ENCODE peak calls at places on chromosomes 12 and 14, in nine cellular contexts. One of them, this sample, is unnamed. For H3K4me1, the result is how much of the 10 kb centered on the place peaks cover.

GRCh38 chr12:100576311-100577036 is 3.0 kb downstream of the GAS2L3 start:
- DNase-seq in IMR-90: peak
- DNase-seq in stomach: no peak
- DNase-seq in suprapubic skin: no peak
- DNase-seq in tibial nerve: no peak
- DNase-seq in A549: peak
- DNase-seq in sigmoid colon: no peak
- DNase-seq in uterus: no peak
- DNase-seq in spleen: no peak
- DNase-seq in this sample: no peak

GRCh38 chr12:98259667-98260066 is 255.7 kb upstream of the TMPO start:
- DNase-seq in stomach: no peak
- DNase-seq in A549: no peak
- DNase-seq in IMR-90: no peak
- DNase-seq in tibial nerve: no peak
- DNase-seq in spleen: no peak
- DNase-seq in suprapubic skin: no peak
- DNase-seq in sigmoid colon: no peak
- DNase-seq in uterus: no peak
- DNase-seq in this sample: no peak

GRCh38 chr14:103161054-103161397 is 37.8 kb downstream of the TNFAIP2 start:
- DNase-seq in tibial nerve: no peak
- DNase-seq in A549: no peak
- DNase-seq in sigmoid colon: no peak
- DNase-seq in stomach: no peak
- DNase-seq in uterus: no peak
- DNase-seq in spleen: no peak
- DNase-seq in IMR-90: no peak
- DNase-seq in suprapubic skin: no peak
- DNase-seq in this sample: no peak

GRCh38 chr12:99907210-99907609 is 77.5 kb downstream of the ANKS1B start:
- DNase-seq in tibial nerve: no peak
- DNase-seq in spleen: no peak
- DNase-seq in IMR-90: no peak
- DNase-seq in suprapubic skin: no peak
- DNase-seq in uterus: no peak
- DNase-seq in sigmoid colon: no peak
- DNase-seq in A549: no peak
- DNase-seq in stomach: no peak
- DNase-seq in this sample: no peak

GRCh38 chr12:51951843-51952722 is 584 bp downstream of the ACVR1B start:
- DNase-seq in uterus: peak
- DNase-seq in stomach: no peak
- DNase-seq in sigmoid colon: peak
- DNase-seq in A549: no peak
- DNase-seq in IMR-90: no peak
- DNase-seq in suprapubic skin: no peak
- DNase-seq in tibial nerve: peak
- DNase-seq in spleen: peak
- DNase-seq in this sample: peak

GRCh38 chr14:70317091-70317968 is 42.2 kb downstream of the COX16 start:
- DNase-seq in uterus: no peak
- DNase-seq in suprapubic skin: no peak
- DNase-seq in IMR-90: no peak
- DNase-seq in stomach: no peak
- DNase-seq in spleen: no peak
- DNase-seq in tibial nerve: no peak
- DNase-seq in A549: no peak
- DNase-seq in sigmoid colon: no peak
- DNase-seq in this sample: no peak

GRCh38 chr12:106976013-106976658 is 10.8 kb downstream of the MTERF2 start:
- DNase-seq in stomach: no peak
- DNase-seq in suprapubic skin: no peak
- DNase-seq in sigmoid colon: no peak
- DNase-seq in uterus: no peak
- DNase-seq in A549: no peak
- DNase-seq in tibial nerve: no peak
- DNase-seq in IMR-90: peak
- DNase-seq in spleen: no peak
- DNase-seq in this sample: no peak

GRCh38 chr14:68682166-68683103 is 110.4 kb downstream of the ZFP36L1 start:
- DNase-seq in IMR-90: peak
- DNase-seq in spleen: no peak
- DNase-seq in suprapubic skin: no peak
- DNase-seq in A549: peak
- DNase-seq in uterus: peak
- DNase-seq in stomach: no peak
- DNase-seq in sigmoid colon: peak
- DNase-seq in tibial nerve: peak
- DNase-seq in this sample: no peak

GRCh38 chr12:66196806-66197205 is 7.8 kb downstream of the IRAK3 start:
- DNase-seq in uterus: no peak
- DNase-seq in A549: no peak
- DNase-seq in stomach: no peak
- DNase-seq in tibial nerve: no peak
- DNase-seq in suprapubic skin: no peak
- DNase-seq in IMR-90: no peak
- DNase-seq in sigmoid colon: no peak
- DNase-seq in spleen: no peak
- DNase-seq in this sample: no peak

GRCh38 chr12:60394680-60395079 is 798.9 kb downstream of the SLC16A7 start:
- DNase-seq in suprapubic skin: no peak
- DNase-seq in spleen: no peak
- DNase-seq in stomach: no peak
- DNase-seq in sigmoid colon: no peak
- DNase-seq in IMR-90: peak
- DNase-seq in A549: no peak
- DNase-seq in uterus: no peak
- DNase-seq in tibial nerve: no peak
- DNase-seq in this sample: no peak

GRCh38 chr14:25150401-25150800 is 100.5 kb upstream of the STXBP6 start:
- DNase-seq in tibial nerve: no peak
- DNase-seq in stomach: no peak
- DNase-seq in A549: no peak
- DNase-seq in sigmoid colon: no peak
- DNase-seq in spleen: no peak
- DNase-seq in IMR-90: peak
- DNase-seq in suprapubic skin: no peak
- DNase-seq in uterus: no peak
- DNase-seq in this sample: no peak

GRCh38 chr14:24415421-24416253 is 13.8 kb downstream of the CBLN3 start:
- DNase-seq in stomach: no peak
- DNase-seq in A549: no peak
- DNase-seq in IMR-90: no peak
- DNase-seq in spleen: no peak
- DNase-seq in uterus: no peak
- DNase-seq in suprapubic skin: no peak
- DNase-seq in tibial nerve: no peak
- DNase-seq in sigmoid colon: no peak
- DNase-seq in this sample: peak

GRCh38 chr14:100135073-100135472 is 24.4 kb downstream of the DEGS2 start:
- DNase-seq in A549: no peak
- DNase-seq in stomach: no peak
- DNase-seq in tibial nerve: no peak
- DNase-seq in uterus: no peak
- DNase-seq in sigmoid colon: no peak
- DNase-seq in spleen: no peak
- DNase-seq in suprapubic skin: no peak
- DNase-seq in IMR-90: no peak
- DNase-seq in this sample: no peak

GRCh38 chr14:100135784-100136183 is 23.7 kb downstream of the DEGS2 start:
- DNase-seq in IMR-90: no peak
- DNase-seq in spleen: no peak
- DNase-seq in stomach: no peak
- DNase-seq in suprapubic skin: no peak
- DNase-seq in A549: no peak
- DNase-seq in sigmoid colon: no peak
- DNase-seq in uterus: no peak
- DNase-seq in tibial nerve: no peak
- DNase-seq in this sample: no peak

GRCh38 chr14:100132903-100133510 is 26.4 kb downstream of the DEGS2 start:
- DNase-seq in tibial nerve: no peak
- DNase-seq in stomach: no peak
- DNase-seq in sigmoid colon: no peak
- DNase-seq in A549: no peak
- DNase-seq in spleen: no peak
- DNase-seq in uterus: no peak
- DNase-seq in IMR-90: no peak
- DNase-seq in suprapubic skin: no peak
- DNase-seq in this sample: no peak

GRCh38 chr14:100132161-100132902 is 27.1 kb downstream of the DEGS2 start:
- DNase-seq in tibial nerve: peak
- DNase-seq in spleen: no peak
- DNase-seq in IMR-90: no peak
- DNase-seq in uterus: peak
- DNase-seq in stomach: no peak
- DNase-seq in A549: no peak
- DNase-seq in suprapubic skin: no peak
- DNase-seq in sigmoid colon: no peak
- DNase-seq in this sample: no peak

GRCh38 chr14:100134591-100134990 is 24.9 kb downstream of the DEGS2 start:
- DNase-seq in tibial nerve: no peak
- DNase-seq in suprapubic skin: no peak
- DNase-seq in spleen: no peak
- DNase-seq in uterus: no peak
- DNase-seq in stomach: peak
- DNase-seq in A549: no peak
- DNase-seq in sigmoid colon: no peak
- DNase-seq in IMR-90: no peak
- DNase-seq in this sample: no peak
- H3K4me1 ChIP-seq in tibial nerve: under half
- H3K4me1 ChIP-seq in suprapubic skin: under half
- H3K4me1 ChIP-seq in spleen: under half
- H3K4me1 ChIP-seq in uterus: under half
- H3K4me1 ChIP-seq in stomach: under half
- H3K4me1 ChIP-seq in A549: under half
- H3K4me1 ChIP-seq in sigmoid colon: under half
- H3K4me1 ChIP-seq in IMR-90: under half
- H3K4me1 ChIP-seq in this sample: under half

GRCh38 chr12:101876861-101877815 is at the start of gene DRAM1:
- DNase-seq in suprapubic skin: peak
- DNase-seq in spleen: peak
- DNase-seq in uterus: peak
- DNase-seq in IMR-90: peak
- DNase-seq in sigmoid colon: peak
- DNase-seq in stomach: peak
- DNase-seq in A549: peak
- DNase-seq in tibial nerve: peak
- DNase-seq in this sample: peak

GRCh38 chr12:101880769-101881168 is 3.4 kb downstream of the DRAM1 start:
- DNase-seq in spleen: no peak
- DNase-seq in IMR-90: no peak
- DNase-seq in A549: no peak
- DNase-seq in uterus: no peak
- DNase-seq in tibial nerve: no peak
- DNase-seq in stomach: no peak
- DNase-seq in sigmoid colon: no peak
- DNase-seq in suprapubic skin: no peak
- DNase-seq in this sample: no peak

GRCh38 chr12:101881228-101881627 is 3.8 kb downstream of the DRAM1 start:
- DNase-seq in tibial nerve: no peak
- DNase-seq in A549: no peak
- DNase-seq in uterus: no peak
- DNase-seq in suprapubic skin: no peak
- DNase-seq in IMR-90: no peak
- DNase-seq in spleen: no peak
- DNase-seq in stomach: no peak
- DNase-seq in sigmoid colon: no peak
- DNase-seq in this sample: no peak

GRCh38 chr12:101875112-101875961 is 2.0 kb upstream of the DRAM1 start:
- DNase-seq in spleen: no peak
- DNase-seq in sigmoid colon: no peak
- DNase-seq in A549: no peak
- DNase-seq in suprapubic skin: no peak
- DNase-seq in stomach: no peak
- DNase-seq in IMR-90: peak
- DNase-seq in tibial nerve: no peak
- DNase-seq in uterus: no peak
- DNase-seq in this sample: no peak

GRCh38 chr12:101877816-101878811 is 734 bp downstream of the DRAM1 start:
- DNase-seq in IMR-90: no peak
- DNase-seq in tibial nerve: peak
- DNase-seq in A549: peak
- DNase-seq in spleen: no peak
- DNase-seq in uterus: peak
- DNase-seq in suprapubic skin: no peak
- DNase-seq in sigmoid colon: peak
- DNase-seq in stomach: peak
- DNase-seq in this sample: no peak
- TF ChIP-seq POLR2A in IMR-90: no peak
- TF ChIP-seq POLR2A in tibial nerve: no peak
- TF ChIP-seq POLR2A in A549: no peak
- TF ChIP-seq POLR2A in spleen: no peak
- TF ChIP-seq POLR2A in uterus: no peak
- TF ChIP-seq POLR2A in suprapubic skin: no peak
- TF ChIP-seq POLR2A in sigmoid colon: no peak
- TF ChIP-seq POLR2A in stomach: no peak
- TF ChIP-seq POLR2A in this sample: no peak

DNA sequence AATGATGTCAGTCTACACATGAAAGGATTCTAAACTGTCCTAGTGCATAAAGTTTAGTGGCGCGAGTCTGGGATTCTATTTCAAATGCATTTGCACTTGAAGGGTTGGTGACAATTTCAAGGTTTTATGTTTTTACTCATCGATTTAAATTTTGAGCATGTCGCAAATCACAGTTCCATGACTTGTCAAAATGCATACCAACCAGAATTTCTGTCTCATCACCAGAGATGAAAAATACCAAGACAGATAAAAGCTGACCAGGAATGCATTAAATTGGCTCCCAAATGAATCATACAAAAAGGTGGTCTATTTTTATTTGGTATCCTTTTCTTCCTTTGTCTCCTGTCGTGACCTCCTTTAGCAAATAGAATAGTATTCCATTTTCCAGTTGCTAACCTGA is 25.2 kb downstream of the TMEM30B start:
- DNase-seq in spleen: no peak
- DNase-seq in uterus: no peak
- DNase-seq in suprapubic skin: no peak
- DNase-seq in IMR-90: no peak
- DNase-seq in stomach: no peak
- DNase-seq in tibial nerve: no peak
- DNase-seq in sigmoid colon: no peak
- DNase-seq in A549: no peak
- DNase-seq in this sample: no peak
- H3K4me1 ChIP-seq in spleen: under half
- H3K4me1 ChIP-seq in uterus: under half
- H3K4me1 ChIP-seq in suprapubic skin: under half
- H3K4me1 ChIP-seq in IMR-90: under half
- H3K4me1 ChIP-seq in stomach: under half
- H3K4me1 ChIP-seq in tibial nerve: under half
- H3K4me1 ChIP-seq in sigmoid colon: under half
- H3K4me1 ChIP-seq in A549: under half
- H3K4me1 ChIP-seq in this sample: under half

DNA sequence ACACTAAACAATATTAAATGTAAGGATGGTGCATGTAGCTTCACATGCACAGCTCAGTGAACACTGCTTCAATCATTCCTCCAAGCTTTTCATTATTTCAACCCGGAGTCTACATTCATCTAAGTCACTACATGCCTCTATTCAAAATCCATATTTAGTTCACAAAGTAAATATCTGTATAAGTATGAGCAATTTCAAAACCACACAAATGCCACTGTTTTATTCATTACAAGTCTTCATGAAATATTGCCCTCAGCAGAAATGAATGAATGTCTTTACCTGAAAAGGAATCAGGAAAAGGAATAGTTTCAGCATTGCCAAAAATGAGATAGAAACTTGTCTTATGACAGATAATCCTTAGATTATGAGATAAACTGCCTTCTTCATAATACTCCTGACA is 149.4 kb downstream of the SLC38A4 start:
- DNase-seq in A549: no peak
- DNase-seq in sigmoid colon: no peak
- DNase-seq in stomach: no peak
- DNase-seq in suprapubic skin: no peak
- DNase-seq in tibial nerve: no peak
- DNase-seq in uterus: no peak
- DNase-seq in IMR-90: no peak
- DNase-seq in spleen: no peak
- DNase-seq in this sample: no peak
- TF ChIP-seq POLR2A in A549: no peak
- TF ChIP-seq POLR2A in sigmoid colon: no peak
- TF ChIP-seq POLR2A in stomach: no peak
- TF ChIP-seq POLR2A in suprapubic skin: no peak
- TF ChIP-seq POLR2A in tibial nerve: no peak
- TF ChIP-seq POLR2A in uterus: no peak
- TF ChIP-seq POLR2A in IMR-90: no peak
- TF ChIP-seq POLR2A in spleen: no peak
- TF ChIP-seq POLR2A in this sample: no peak

This sample was measured in Peyer's patch.